ENCODE peak calls at places on chromosomes 1 and 21, in seven cellular contexts. One of them, this sample, is unnamed.

GRCh38 chr1:225329041-225329440 is 98.8 kb downstream of the LBR start:
- DNase-seq in heart left ventricle: no peak
- DNase-seq in Peyer's patch: no peak
- DNase-seq in testis: no peak
- DNase-seq in esophagus muscularis mucosa: no peak
- DNase-seq in ovary: no peak
- DNase-seq in A549: no peak
- DNase-seq in this sample: no peak

GRCh38 chr1:100353073-100353801 is 931 bp downstream of the CDC14A start:
- DNase-seq in heart left ventricle: peak
- DNase-seq in Peyer's patch: peak
- DNase-seq in testis: peak
- DNase-seq in esophagus muscularis mucosa: no peak
- DNase-seq in ovary: no peak
- DNase-seq in A549: peak
- DNase-seq in this sample: peak

GRCh38 chr1:15141933-15142647 is 11.5 kb upstream of the TMEM51 start:
- DNase-seq in heart left ventricle: peak
- DNase-seq in Peyer's patch: no peak
- DNase-seq in testis: no peak
- DNase-seq in esophagus muscularis mucosa: no peak
- DNase-seq in ovary: peak
- DNase-seq in A549: no peak
- DNase-seq in this sample: no peak

GRCh38 chr1:23403735-23404486 is 20.6 kb downstream of the TCEA3 start:
- DNase-seq in heart left ventricle: peak
- DNase-seq in Peyer's patch: peak
- DNase-seq in testis: peak
- DNase-seq in esophagus muscularis mucosa: peak
- DNase-seq in ovary: peak
- DNase-seq in A549: peak
- DNase-seq in this sample: peak

GRCh38 chr1:37814257-37814656 is 6.2 kb upstream of the YRDC start:
- DNase-seq in heart left ventricle: no peak
- DNase-seq in Peyer's patch: no peak
- DNase-seq in testis: no peak
- DNase-seq in esophagus muscularis mucosa: no peak
- DNase-seq in ovary: no peak
- DNase-seq in A549: no peak
- DNase-seq in this sample: no peak

GRCh38 chr1:174219606-174220370 is 60.5 kb downstream of the RABGAP1L start:
- DNase-seq in heart left ventricle: no peak
- DNase-seq in Peyer's patch: no peak
- DNase-seq in testis: no peak
- DNase-seq in esophagus muscularis mucosa: no peak
- DNase-seq in ovary: no peak
- DNase-seq in A549: no peak
- DNase-seq in this sample: no peak

GRCh38 chr1:219587401-219587800 is 25.5 kb downstream of the ZC3H11B start:
- DNase-seq in heart left ventricle: no peak
- DNase-seq in Peyer's patch: no peak
- DNase-seq in testis: no peak
- DNase-seq in esophagus muscularis mucosa: no peak
- DNase-seq in ovary: no peak
- DNase-seq in A549: no peak
- DNase-seq in this sample: no peak

GRCh38 chr1:64505232-64505943 is 35.5 kb downstream of the CACHD1 start:
- DNase-seq in heart left ventricle: peak
- DNase-seq in Peyer's patch: peak
- DNase-seq in testis: peak
- DNase-seq in esophagus muscularis mucosa: no peak
- DNase-seq in ovary: peak
- DNase-seq in A549: peak
- DNase-seq in this sample: no peak

GRCh38 chr1:6302568-6302967 is 41.7 kb upstream of the GPR153 start:
- DNase-seq in heart left ventricle: no peak
- DNase-seq in Peyer's patch: no peak
- DNase-seq in testis: no peak
- DNase-seq in esophagus muscularis mucosa: no peak
- DNase-seq in ovary: no peak
- DNase-seq in A549: no peak
- DNase-seq in this sample: no peak

GRCh38 chr1:241842565-241842964 is 5.4 kb upstream of the EXO1 start:
- DNase-seq in heart left ventricle: no peak
- DNase-seq in Peyer's patch: no peak
- DNase-seq in testis: no peak
- DNase-seq in esophagus muscularis mucosa: no peak
- DNase-seq in ovary: no peak
- DNase-seq in A549: no peak
- DNase-seq in this sample: no peak

GRCh38 chr1:16122916-16123315 is 33.0 kb downstream of the EPHA2 start:
- DNase-seq in heart left ventricle: peak
- DNase-seq in Peyer's patch: no peak
- DNase-seq in testis: no peak
- DNase-seq in esophagus muscularis mucosa: no peak
- DNase-seq in ovary: no peak
- DNase-seq in A549: no peak
- DNase-seq in this sample: peak

GRCh38 chr21:43929217-43929971 is 64.4 kb downstream of the AGPAT3 start:
- DNase-seq in heart left ventricle: peak
- DNase-seq in Peyer's patch: no peak
- DNase-seq in testis: peak
- DNase-seq in esophagus muscularis mucosa: no peak
- DNase-seq in ovary: no peak
- DNase-seq in A549: no peak
- DNase-seq in this sample: no peak

DNA sequence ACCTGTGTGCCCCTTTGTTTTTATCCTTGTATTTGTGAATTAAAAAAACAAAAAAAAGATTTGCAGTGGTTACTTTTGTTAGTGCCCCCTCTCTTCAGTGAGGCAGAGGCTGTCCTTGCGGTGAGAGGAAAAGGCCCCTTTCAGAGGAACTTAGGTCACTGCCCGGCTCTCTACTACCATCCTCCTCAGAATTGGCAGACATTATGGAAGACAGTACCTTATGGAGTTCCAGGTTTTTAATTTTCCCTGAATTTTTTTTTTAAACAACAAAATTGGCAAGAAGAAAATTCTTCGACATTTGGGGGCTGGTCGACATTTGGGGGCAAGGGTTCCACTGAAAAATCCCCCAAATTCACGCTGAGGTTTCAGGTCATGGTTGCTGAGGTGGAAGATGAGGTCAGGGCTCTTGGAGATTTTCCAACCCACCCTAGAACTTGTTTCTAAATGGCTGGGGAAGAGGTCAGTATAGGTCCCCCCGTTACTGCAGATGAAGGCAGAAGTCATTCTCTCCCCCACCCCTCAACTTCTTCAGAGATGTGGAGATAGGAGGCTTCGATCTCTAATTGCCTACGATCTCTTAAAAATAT is 5.3 kb downstream of the RXFP4 start:
- DNase-seq in heart left ventricle: no peak
- DNase-seq in Peyer's patch: no peak
- DNase-seq in testis: no peak
- DNase-seq in esophagus muscularis mucosa: no peak
- DNase-seq in ovary: no peak
- DNase-seq in A549: no peak
- DNase-seq in this sample: no peak
- H3K4me3 ChIP-seq in heart left ventricle: no peak
- H3K4me3 ChIP-seq in Peyer's patch: no peak
- H3K4me3 ChIP-seq in testis: no peak
- H3K4me3 ChIP-seq in esophagus muscularis mucosa: no peak
- H3K4me3 ChIP-seq in ovary: no peak
- H3K4me3 ChIP-seq in A549: no peak
- H3K4me3 ChIP-seq in this sample: no peak

GRCh38 chr1:93199150-93199549 is 18.6 kb downstream of the CCDC18 start:
- DNase-seq in heart left ventricle: no peak
- DNase-seq in Peyer's patch: no peak
- DNase-seq in testis: no peak
- DNase-seq in esophagus muscularis mucosa: no peak
- DNase-seq in ovary: no peak
- DNase-seq in A549: no peak
- DNase-seq in this sample: no peak
- TF ChIP-seq CTCF in heart left ventricle: no peak
- TF ChIP-seq CTCF in Peyer's patch: no peak
- TF ChIP-seq CTCF in testis: no peak
- TF ChIP-seq CTCF in esophagus muscularis mucosa: no peak
- TF ChIP-seq CTCF in ovary: no peak
- TF ChIP-seq CTCF in A549: no peak
- TF ChIP-seq CTCF in this sample: no peak

GRCh38 chr1:42456010-42456753 is at the start of the genes PPCS and ZMYND12:
- DNase-seq in heart left ventricle: peak
- DNase-seq in Peyer's patch: peak
- DNase-seq in testis: peak
- DNase-seq in esophagus muscularis mucosa: peak
- DNase-seq in ovary: peak
- DNase-seq in A549: peak
- DNase-seq in this sample: peak
- TF ChIP-seq POLR2A in heart left ventricle: peak
- TF ChIP-seq POLR2A in Peyer's patch: peak
- TF ChIP-seq POLR2A in testis: no peak
- TF ChIP-seq POLR2A in esophagus muscularis mucosa: peak
- TF ChIP-seq POLR2A in ovary: peak
- TF ChIP-seq POLR2A in A549: peak
- TF ChIP-seq POLR2A in this sample: peak

GRCh38 chr1:218349365-218350021 is 4.4 kb downstream of the TGFB2 start:
- DNase-seq in heart left ventricle: no peak
- DNase-seq in Peyer's patch: no peak
- DNase-seq in testis: no peak
- DNase-seq in esophagus muscularis mucosa: no peak
- DNase-seq in ovary: no peak
- DNase-seq in A549: no peak
- DNase-seq in this sample: no peak
- H3K4me3 ChIP-seq in heart left ventricle: peak
- H3K4me3 ChIP-seq in Peyer's patch: no peak
- H3K4me3 ChIP-seq in testis: no peak
- H3K4me3 ChIP-seq in esophagus muscularis mucosa: peak
- H3K4me3 ChIP-seq in ovary: no peak
- H3K4me3 ChIP-seq in A549: peak
- H3K4me3 ChIP-seq in this sample: no peak

DNA sequence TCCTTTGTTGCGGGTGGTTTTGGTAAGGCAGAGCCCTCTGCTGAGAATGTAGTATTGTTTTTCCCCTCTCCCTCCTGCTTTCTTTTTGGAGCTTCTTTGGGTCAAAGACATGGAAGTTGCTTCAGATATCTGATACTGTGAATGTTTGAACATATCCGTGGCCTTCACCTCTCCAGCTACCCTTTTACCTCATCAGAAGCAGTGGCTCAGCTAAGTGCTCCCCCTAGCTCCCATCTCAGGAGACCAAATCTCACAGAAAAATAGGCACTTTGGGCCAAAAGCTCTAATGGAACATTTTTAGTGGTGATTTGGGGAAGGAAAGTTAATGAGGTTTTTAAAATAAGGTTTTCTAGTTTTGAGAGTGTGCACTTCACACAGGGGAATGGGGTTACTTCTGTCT is 6.3 kb downstream of the TMEM200B start:
- DNase-seq in heart left ventricle: no peak
- DNase-seq in Peyer's patch: no peak
- DNase-seq in testis: peak
- DNase-seq in esophagus muscularis mucosa: no peak
- DNase-seq in ovary: no peak
- DNase-seq in A549: no peak
- DNase-seq in this sample: no peak
- TF ChIP-seq CTCF in heart left ventricle: no peak
- TF ChIP-seq CTCF in Peyer's patch: no peak
- TF ChIP-seq CTCF in testis: peak
- TF ChIP-seq CTCF in esophagus muscularis mucosa: no peak
- TF ChIP-seq CTCF in ovary: peak
- TF ChIP-seq CTCF in A549: no peak
- TF ChIP-seq CTCF in this sample: no peak

DNA sequence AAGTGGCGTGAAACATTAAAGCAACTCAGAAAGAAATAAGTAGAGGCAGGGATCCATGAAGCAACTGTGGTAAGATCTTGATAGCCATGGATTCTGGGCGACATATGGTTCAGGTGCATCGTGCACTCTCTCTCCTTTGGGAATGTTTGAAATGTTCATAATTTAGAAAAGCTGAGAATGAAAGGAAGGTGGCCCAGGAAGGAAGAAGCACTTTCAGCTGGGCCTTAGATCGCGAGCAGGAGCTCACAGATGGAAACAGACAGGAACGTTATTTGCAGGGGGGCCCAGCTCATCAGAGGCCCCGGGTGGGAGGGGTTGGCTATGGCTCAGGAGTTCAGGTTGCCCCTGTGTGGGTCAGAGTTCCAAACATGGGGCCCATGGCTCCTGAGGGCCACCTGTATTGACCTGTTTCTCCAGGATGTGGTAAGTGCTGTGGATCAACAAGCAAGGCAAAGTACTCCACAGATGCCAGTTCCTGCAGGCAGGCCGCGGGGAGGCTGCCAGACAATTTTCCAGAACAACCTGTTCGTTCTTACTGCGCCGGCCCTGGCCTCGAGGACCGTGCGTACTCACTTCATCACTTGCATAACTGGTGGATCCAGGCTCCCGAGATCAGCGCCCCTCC is 253.2 kb downstream of the TOMM20 start:
- DNase-seq in heart left ventricle: no peak
- DNase-seq in Peyer's patch: no peak
- DNase-seq in testis: no peak
- DNase-seq in esophagus muscularis mucosa: no peak
- DNase-seq in ovary: no peak
- DNase-seq in A549: no peak
- DNase-seq in this sample: no peak
- TF ChIP-seq POLR2A in heart left ventricle: no peak
- TF ChIP-seq POLR2A in Peyer's patch: no peak
- TF ChIP-seq POLR2A in testis: no peak
- TF ChIP-seq POLR2A in esophagus muscularis mucosa: no peak
- TF ChIP-seq POLR2A in ovary: no peak
- TF ChIP-seq POLR2A in A549: no peak
- TF ChIP-seq POLR2A in this sample: no peak

This sample was measured in NB4.